ENCODE peak calls at places on chromosome 14, in eight cellular contexts. K is psoas muscle; P is uterus; T is OCI-LY7; Y is IMR-90; O is A549; C is naive thymus-derived CD4-positive, alpha-beta T cell; X is mucosa of descending colon. W is an unnamed sample.
A peak's percentile ranks its signal among the peaks of the same experiment; 100 is the strongest.

GRCh38 chr14:77752799-77753516 is 8.0 kb downstream of the SNW1 start:
- DNase-seq in K (no peak), P (no peak), T (no peak), Y (peak; percentile 28), O (no peak), C (no peak), X (no peak), W (no peak)

GRCh38 chr14:22497671-22498093 is 91.3 kb downstream of the DAD1 start:
- DNase-seq in K (no peak), P (no peak), T (no peak), Y (no peak), O (no peak), C (no peak), X (no peak), W (no peak)

GRCh38 chr14:95165517-95165916 is 8.2 kb upstream of the DICER1 start:
- DNase-seq in K (no peak), P (no peak), T (no peak), Y (no peak), O (no peak), C (no peak), X (no peak), W (no peak)

GRCh38 chr14:89351364-89351957 is 65.6 kb downstream of the FOXN3 start:
- DNase-seq in K (no peak), P (no peak), T (peak; percentile 83), Y (peak; percentile 42), O (peak; percentile 29), C (no peak), X (no peak), W (no peak)

GRCh38 chr14:99853206-99853605 is 60.0 kb downstream of the EML1 start:
- DNase-seq in K (no peak), P (no peak), T (no peak), Y (no peak), O (no peak), C (no peak), X (no peak), W (peak; percentile 15)

GRCh38 chr14:51087024-51087423 is 7.9 kb downstream of the TRIM9 start:
- DNase-seq in K (no peak), P (peak; percentile 51), T (no peak), Y (no peak), O (peak; percentile 82), C (no peak), X (peak; percentile 83), W (peak; percentile 21)

GRCh38 chr14:61965030-61965745 is 203.0 kb downstream of the SNAPC1 start:
- DNase-seq in K (no peak), P (no peak), T (no peak), Y (peak; percentile 97), O (peak; percentile 33), C (no peak), X (no peak), W (no peak)

GRCh38 chr14:68685419-68686211 is 107.3 kb downstream of the ZFP36L1 start:
- DNase-seq in K (no peak), P (peak; percentile 45), T (peak; percentile 98), Y (peak; percentile 84), O (no peak), C (peak; percentile 31), X (peak; percentile 80), W (no peak)

GRCh38 chr14:88748288-88748687 is 44.5 kb downstream of the EML5 start:
- DNase-seq in K (no peak), P (no peak), T (no peak), Y (peak; percentile 7), O (no peak), C (no peak), X (no peak), W (no peak)

GRCh38 chr14:39102265-39102968 is 618 bp downstream of the SEC23A start:
- DNase-seq in K (no peak), P (no peak), T (no peak), Y (peak; percentile 44), O (peak; percentile 71), C (no peak), X (no peak), W (no peak)

GRCh38 chr14:99807413-99808132 is 14.4 kb downstream of the EML1 start:
- DNase-seq in K (no peak), P (peak; percentile 13), T (no peak), Y (no peak), O (peak; percentile 9), C (no peak), X (no peak), W (peak; percentile 4)

GRCh38 chr14:91332448-91333059 is 85.1 kb downstream of the CCDC88C start:
- DNase-seq in K (no peak), P (no peak), T (no peak), Y (no peak), O (no peak), C (no peak), X (peak; percentile 55), W (no peak)

GRCh38 chr14:30550335-30550734 is 8.6 kb upstream of the G2E3 start:
- DNase-seq in K (no peak), P (no peak), T (no peak), Y (peak; percentile 67), O (no peak), C (no peak), X (no peak), W (no peak)
- H3K4me3 ChIP-seq in K (no peak overlapping the region), P (no peak overlapping the region), T (no peak overlapping the region), Y (no peak overlapping the region), O (no peak overlapping the region), C (no peak overlapping the region), X (no peak overlapping the region), W (no peak overlapping the region)

GRCh38 chr14:101215266-101215665 is 311.7 kb upstream of the RTL1 start:
- DNase-seq in K (no peak), P (no peak), T (no peak), Y (no peak), O (no peak), C (no peak), X (no peak), W (no peak)

GRCh38 chr14:101209594-101209993 is 306.1 kb upstream of the RTL1 start:
- DNase-seq in K (no peak), P (no peak), T (no peak), Y (no peak), O (no peak), C (no peak), X (no peak), W (no peak)
- H3K9me3 ChIP-seq in K (peaks cover 42% of the 10 kb centered on the region), P (no peaks in the 10 kb centered on the region), T (peaks cover 31% of the 10 kb centered on the region), Y (peaks cover 8% of the 10 kb centered on the region), O (peaks cover 44% of the 10 kb centered on the region), C (no peaks in the 10 kb centered on the region), X (peaks cover 43% of the 10 kb centered on the region), W (peaks cover 9% of the 10 kb centered on the region)

GRCh38 chr14:106390947-106391346 is 864.6 kb downstream of the TMEM121 start:
- DNase-seq in K (no peak), P (no peak), T (no peak), Y (no peak), O (no peak), C (no peak), X (no peak), W (no peak)
- H3K4me3 ChIP-seq in K (no peak overlapping the region), P (no peak overlapping the region), T (no peak overlapping the region), Y (no peak overlapping the region), O (no peak overlapping the region), C (no peak overlapping the region), X (no peak overlapping the region), W (no peak overlapping the region)

GRCh38 chr14:36394593-36394992 is 74.2 kb upstream of the MBIP start:
- DNase-seq in K (no peak), P (no peak), T (no peak), Y (no peak), O (no peak), C (no peak), X (no peak), W (no peak)
- H3K9me3 ChIP-seq in K (no peaks in the 10 kb centered on the region), P (no peaks in the 10 kb centered on the region), T (no peaks in the 10 kb centered on the region), Y (no peaks in the 10 kb centered on the region), O (no peaks in the 10 kb centered on the region), C (no peaks in the 10 kb centered on the region), X (no peaks in the 10 kb centered on the region), W (no peaks in the 10 kb centered on the region)

GRCh38 chr14:59463773-59464650 is 1.2 kb downstream of the GPR135 start:
- DNase-seq in K (no peak), P (no peak), T (no peak), Y (no peak), O (no peak), C (peak; percentile 12), X (peak; percentile 59), W (no peak)
- H3K4me3 ChIP-seq in K (peak overlapping the region; percentile 80), P (peak overlapping the region; percentile 37), T (peak overlapping the region; percentile 66), Y (peak overlapping the region; percentile 38), O (no peak overlapping the region), C (peak overlapping the region; percentile 66), X (no peak overlapping the region), W (no peak overlapping the region)

DNA sequence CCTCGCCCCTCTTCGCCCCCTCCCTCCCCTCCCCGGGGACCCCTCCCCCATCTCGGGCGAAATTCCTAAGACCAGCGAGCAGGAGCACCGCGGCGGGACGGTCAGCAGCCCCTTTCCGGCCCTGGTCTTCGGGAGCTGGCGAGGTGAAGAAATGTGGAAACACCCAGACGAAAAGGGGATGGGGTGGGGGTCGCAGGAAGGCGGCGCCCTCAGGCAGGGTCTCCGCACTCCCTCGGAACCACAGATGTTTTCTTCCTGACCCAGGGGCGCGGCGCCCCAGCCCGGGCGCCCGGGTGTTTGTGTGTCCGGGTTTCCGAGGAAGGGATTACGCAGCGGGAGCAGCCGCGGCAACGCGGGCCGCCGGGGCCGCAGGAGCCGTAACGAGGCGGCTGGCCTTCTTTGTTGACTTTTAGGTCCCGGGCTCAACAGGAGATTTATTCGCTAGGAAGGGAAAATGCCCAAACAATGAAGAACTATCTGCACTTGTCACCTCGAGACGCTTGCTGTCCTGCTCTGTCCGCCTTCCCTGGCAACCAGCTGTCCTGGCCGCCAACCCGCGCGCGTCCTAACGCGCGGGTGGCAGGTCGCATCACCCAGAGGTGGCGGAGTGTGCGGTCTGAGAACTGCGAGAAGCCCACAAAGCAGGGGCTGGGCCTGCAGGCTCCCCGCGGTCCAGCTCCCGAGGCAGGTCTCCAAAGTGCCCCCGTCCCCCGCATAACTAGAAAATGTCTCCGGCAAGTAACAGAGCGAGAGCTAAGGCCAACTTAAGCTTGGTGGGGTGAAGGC is 7.0 kb downstream of the FOXA1 start:
- DNase-seq in K (no peak), P (no peak), T (no peak), Y (no peak), O (peak; percentile 61), C (no peak), X (no peak), W (peak; percentile 19)
- H3K9me3 ChIP-seq in K (no peaks in the 10 kb centered on the region), P (no peaks in the 10 kb centered on the region), T (no peaks in the 10 kb centered on the region), Y (peaks cover 24% of the 10 kb centered on the region), O (no peaks in the 10 kb centered on the region), C (no peaks in the 10 kb centered on the region), X (no peaks in the 10 kb centered on the region), W (no peaks in the 10 kb centered on the region)

DNA sequence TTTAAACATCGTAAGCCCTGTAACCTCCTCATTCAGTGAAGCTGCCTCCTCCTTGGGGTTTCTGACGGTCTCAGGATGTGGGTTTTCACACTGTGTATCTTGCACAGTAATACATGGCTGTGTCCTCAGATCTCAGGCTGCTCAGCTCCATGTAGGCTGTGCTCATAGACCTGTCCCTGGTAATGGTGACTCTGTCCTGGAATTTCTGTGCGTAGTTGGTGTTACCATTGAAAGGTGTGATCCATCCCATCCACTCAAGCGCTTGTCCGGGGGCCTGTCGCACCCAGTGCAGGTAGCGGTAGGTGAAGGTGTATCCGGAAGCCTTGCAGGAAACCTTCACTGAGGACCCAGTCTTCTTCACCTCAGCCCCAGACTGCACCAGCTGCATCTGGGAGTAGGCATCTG is 980.5 kb downstream of the TMEM121 start:
- DNase-seq in K (no peak), P (no peak), T (no peak), Y (no peak), O (no peak), C (peak; percentile 22), X (no peak), W (no peak)
- H3K4me3 ChIP-seq in K (no peak overlapping the region), P (no peak overlapping the region), T (no peak overlapping the region), Y (no peak overlapping the region), O (no peak overlapping the region), C (peak overlapping the region; percentile 57), X (no peak overlapping the region), W (no peak overlapping the region)

W was measured in MG63.